ENCODE peak calls at places on chromosomes 11 and 22, in seven cellular contexts. S is pancreas; O is CD4-positive, CD25-positive, alpha-beta regulatory T cell; C is A549; X is AG09309; Q is psoas muscle; G is endothelial cell of umbilical vein. U is an unnamed sample.

GRCh38 chr22:45129703-45130524 is 33.8 kb upstream of the NUP50 start:
- DNase-seq in C (no peak), Q (no peak), S (no peak), O (peak), G (no peak), X (no peak), U (no peak)

GRCh38 chr11:68403424-68403823 is 57.1 kb upstream of the PPP6R3 start:
- DNase-seq in Q (no peak), O (no peak), G (no peak), S (no peak), C (no peak), X (no peak), U (no peak)

GRCh38 chr11:3093281-3094191 is 36.3 kb upstream of the CARS1 start:
- DNase-seq in Q (peak), X (no peak), S (no peak), C (no peak), O (no peak), G (no peak), U (no peak)

GRCh38 chr22:35977136-35977535 is 51.5 kb downstream of the RBFOX2 start:
- DNase-seq in S (no peak), X (no peak), C (no peak), O (no peak), Q (no peak), G (no peak), U (no peak)

GRCh38 chr11:85590848-85591483 is 36.2 kb downstream of the DLG2 start:
- DNase-seq in C (peak), O (peak), X (peak), S (no peak), G (no peak), Q (no peak), U (no peak)

GRCh38 chr11:41659990-41660389 is 200.5 kb upstream of the LRRC4C start:
- DNase-seq in Q (no peak), S (peak), C (no peak), X (no peak), O (no peak), G (no peak), U (no peak)

GRCh38 chr11:15662285-15662684 is 547.6 kb downstream of the INSC start:
- DNase-seq in S (no peak), Q (no peak), X (no peak), C (no peak), O (no peak), G (no peak), U (no peak)

GRCh38 chr11:44071157-44071556 is 5.1 kb downstream of the ACCS start:
- DNase-seq in X (no peak), S (no peak), G (no peak), C (no peak), O (no peak), Q (no peak), U (no peak)

GRCh38 chr11:95977534-95978174 is 53.7 kb upstream of the MTMR2 start:
- DNase-seq in G (peak), X (no peak), S (no peak), C (peak), Q (no peak), O (no peak), U (no peak)

GRCh38 chr11:111983187-111983986 is 41.8 kb upstream of the DLAT start:
- DNase-seq in S (peak), Q (no peak), O (no peak), G (peak), X (no peak), C (no peak), U (peak)

GRCh38 chr11:122116591-122116990 is 576 bp upstream of the BLID start:
- DNase-seq in O (no peak), C (no peak), G (no peak), Q (no peak), S (no peak), X (no peak), U (no peak)

GRCh38 chr11:109338131-109338530 is 83.9 kb upstream of the C11orf87 start:
- DNase-seq in O (no peak), G (no peak), S (no peak), Q (no peak), C (no peak), X (no peak), U (no peak)

GRCh38 chr11:105297463-105297862 is 157.9 kb upstream of the CARD18 start:
- DNase-seq in X (peak), Q (no peak), S (no peak), G (peak), O (peak), C (no peak), U (no peak)

GRCh38 chr11:116586392-116586791 is 186.4 kb downstream of the BUD13 start:
- DNase-seq in G (no peak), S (no peak), Q (no peak), C (no peak), O (no peak), X (no peak), U (no peak)

GRCh38 chr22:47858773-47859306 is 1096.4 kb downstream of the TBC1D22A start:
- DNase-seq in C (no peak), G (no peak), O (no peak), Q (no peak), X (no peak), S (no peak), U (no peak)

DNA sequence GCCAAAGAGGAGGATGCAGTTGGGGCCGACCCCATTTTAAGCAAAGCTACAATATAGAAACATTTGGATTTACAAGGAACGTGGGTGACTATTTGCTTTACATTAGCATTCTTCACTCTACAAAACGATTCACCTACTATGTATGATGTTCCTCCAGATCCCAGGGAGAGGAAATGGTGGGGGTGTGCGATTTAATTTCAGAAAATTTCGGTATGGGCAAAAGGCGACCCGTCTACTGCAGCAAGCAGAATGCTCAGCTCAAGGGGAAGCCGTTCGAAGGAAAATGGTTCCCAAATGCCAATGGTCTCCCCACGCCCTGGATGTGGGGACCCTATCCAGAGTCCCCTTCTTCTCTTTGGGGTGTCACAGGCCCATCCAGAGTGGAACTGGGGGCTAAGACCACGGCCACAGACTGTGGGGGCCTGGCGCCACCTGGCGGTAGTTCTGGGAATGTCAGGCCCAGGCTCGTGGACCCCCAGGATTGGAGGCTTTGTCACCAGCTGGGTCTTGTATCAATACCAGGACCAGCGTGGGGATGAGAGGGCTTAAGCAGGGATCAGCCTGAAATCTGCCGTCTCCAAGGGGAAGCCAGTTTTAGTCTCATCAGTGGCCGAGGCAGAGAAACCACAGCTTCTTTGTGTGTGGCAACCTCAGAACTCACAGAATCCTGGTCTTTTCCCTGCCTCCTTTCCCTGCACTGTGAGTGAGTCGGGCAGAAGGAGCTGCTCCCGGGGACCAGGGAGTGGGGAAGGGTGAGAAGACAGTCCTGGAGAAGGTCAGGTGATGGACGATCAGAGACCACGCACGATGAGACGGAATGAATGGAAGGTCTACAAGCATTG is 8.3 kb downstream of the LRRC10B start:
- DNase-seq in Q (no peak), G (peak), C (peak), O (peak), S (peak), X (no peak), U (no peak)
- H3K4me3 ChIP-seq in Q (no peak), G (no peak), C (no peak), O (peak), S (no peak), X (no peak), U (no peak)

GRCh38 chr11:119419834-119420492 is 3.0 kb downstream of the THY1 start:
- DNase-seq in Q (no peak), O (no peak), S (no peak), X (no peak), G (no peak), C (no peak), U (no peak)

GRCh38 chr11:119421941-119422504 is 949 bp downstream of the THY1 start:
- DNase-seq in X (no peak), Q (no peak), G (no peak), C (no peak), O (no peak), S (no peak), U (no peak)

GRCh38 chr11:119420631-119421030 is 2.3 kb downstream of the THY1 start:
- DNase-seq in C (no peak), X (no peak), G (no peak), O (no peak), Q (no peak), S (no peak), U (no peak)

GRCh38 chr11:119422505-119423416 is at the start of gene THY1:
- DNase-seq in O (no peak), G (no peak), S (no peak), X (no peak), Q (no peak), C (no peak), U (no peak)

DNA sequence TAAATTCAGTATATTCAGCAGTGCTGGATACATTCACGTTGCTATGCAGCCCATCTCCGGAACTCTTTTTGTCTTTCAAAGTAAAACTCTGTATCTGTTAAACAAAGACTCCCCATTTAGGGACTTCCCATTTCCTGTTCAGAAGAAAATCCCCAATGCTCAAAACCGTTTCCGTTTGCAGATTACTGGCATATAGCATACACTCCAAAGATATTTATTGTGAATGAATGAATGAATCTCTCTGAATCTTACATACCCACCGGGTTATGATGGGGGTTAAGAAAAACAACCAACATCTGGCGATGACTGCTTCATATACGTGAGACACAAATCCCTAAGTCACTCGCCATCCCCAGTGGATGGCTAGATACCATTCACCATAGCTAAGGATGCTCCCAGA is 1.6 kb downstream of the THY1 start:
- DNase-seq in O (no peak), S (no peak), G (no peak), Q (no peak), X (no peak), C (no peak), U (no peak)
- H3K4me3 ChIP-seq in O (no peak), S (no peak), G (no peak), Q (peak), X (peak), C (no peak), U (no peak)

GRCh38 chr11:46363031-46363407 is 15.8 kb downstream of the DGKZ start:
- DNase-seq in S (no peak), O (no peak), G (peak), Q (peak), X (no peak), C (no peak), U (no peak)

GRCh38 chr11:46362146-46363030 is 15.1 kb downstream of the DGKZ start:
- DNase-seq in S (no peak), C (no peak), G (no peak), O (no peak), X (no peak), Q (no peak), U (no peak)

GRCh38 chr11:46359936-46360335 is 12.7 kb downstream of the DGKZ start:
- DNase-seq in S (no peak), Q (no peak), C (no peak), O (no peak), G (no peak), X (no peak), U (no peak)

GRCh38 chr11:46360878-46361277 is 13.6 kb downstream of the DGKZ start:
- DNase-seq in X (no peak), C (no peak), G (no peak), O (peak), S (no peak), Q (no peak), U (no peak)

DNA sequence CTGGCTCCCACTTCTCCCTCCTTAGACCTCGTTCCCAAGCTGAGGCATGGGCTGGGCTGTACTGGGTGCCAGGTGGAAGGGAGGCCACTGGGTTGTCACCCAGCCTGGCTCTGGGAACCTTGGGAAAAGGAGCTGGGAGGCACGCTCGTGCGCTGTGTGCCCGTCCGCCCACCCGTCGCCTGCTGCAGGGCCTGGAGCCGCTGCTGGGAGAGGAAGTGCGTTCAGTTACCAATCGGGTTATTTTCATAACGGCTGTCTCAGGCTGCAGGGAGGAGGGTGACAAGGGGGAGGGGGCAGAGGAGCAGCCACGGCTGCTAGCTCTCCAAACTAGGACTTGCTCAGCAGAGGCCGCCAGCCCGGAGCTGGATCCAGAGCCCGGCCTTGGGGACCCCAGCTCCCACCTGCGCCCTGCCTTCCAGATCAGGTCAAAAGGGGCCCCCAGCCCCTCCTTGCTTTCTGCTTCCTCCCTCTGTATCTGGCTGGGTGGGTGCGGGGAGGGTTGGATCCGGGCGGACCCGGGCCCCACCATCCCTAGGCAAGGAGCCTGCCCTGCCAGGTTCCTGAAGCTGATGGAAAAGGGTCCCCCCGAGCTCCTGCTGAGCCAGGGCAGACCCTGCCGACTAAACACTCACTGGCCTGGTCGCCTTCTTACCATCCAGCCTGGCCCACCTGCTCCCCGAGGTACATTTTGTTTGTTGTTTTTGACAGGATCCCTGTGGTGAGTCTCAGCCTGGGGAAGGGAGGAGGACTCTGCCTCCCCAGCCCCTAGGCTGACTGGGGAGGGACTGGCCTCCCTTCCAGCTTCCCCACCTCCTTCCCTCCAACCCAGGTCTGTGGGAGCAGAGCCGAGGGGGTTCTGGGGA is 14.3 kb downstream of the DGKZ start:
- DNase-seq in O (peak), G (peak), C (no peak), X (no peak), Q (peak), S (no peak), U (no peak)
- H3K4me3 ChIP-seq in O (peak), G (no peak), C (no peak), X (no peak), Q (peak), S (no peak), U (no peak)

GRCh38 chr22:33897621-33897910 is 22.7 kb downstream of the LARGE1 start:
- DNase-seq in S (no peak), O (no peak), Q (no peak), C (no peak), X (no peak), G (no peak), U (no peak)
- H3K4me3 ChIP-seq in S (no peak), O (no peak), Q (no peak), C (no peak), X (no peak), G (no peak), U (no peak)

GRCh38 chr11:46719543-46720218 is 668 bp downstream of the F2 start:
- DNase-seq in X (no peak), G (no peak), O (no peak), C (no peak), S (no peak), Q (peak), U (no peak)

GRCh38 chr11:46719048-46719542 is at the start of gene F2:
- DNase-seq in C (no peak), S (no peak), G (no peak), Q (no peak), O (no peak), X (no peak), U (peak)

GRCh38 chr11:46721286-46721685 is 2.3 kb downstream of the F2 start:
- DNase-seq in X (no peak), O (no peak), G (no peak), C (no peak), S (no peak), Q (no peak), U (no peak)

GRCh38 chr11:46722566-46723358 is 3.7 kb downstream of the F2 start:
- DNase-seq in C (no peak), X (no peak), G (no peak), S (no peak), Q (no peak), O (no peak), U (no peak)

DNA sequence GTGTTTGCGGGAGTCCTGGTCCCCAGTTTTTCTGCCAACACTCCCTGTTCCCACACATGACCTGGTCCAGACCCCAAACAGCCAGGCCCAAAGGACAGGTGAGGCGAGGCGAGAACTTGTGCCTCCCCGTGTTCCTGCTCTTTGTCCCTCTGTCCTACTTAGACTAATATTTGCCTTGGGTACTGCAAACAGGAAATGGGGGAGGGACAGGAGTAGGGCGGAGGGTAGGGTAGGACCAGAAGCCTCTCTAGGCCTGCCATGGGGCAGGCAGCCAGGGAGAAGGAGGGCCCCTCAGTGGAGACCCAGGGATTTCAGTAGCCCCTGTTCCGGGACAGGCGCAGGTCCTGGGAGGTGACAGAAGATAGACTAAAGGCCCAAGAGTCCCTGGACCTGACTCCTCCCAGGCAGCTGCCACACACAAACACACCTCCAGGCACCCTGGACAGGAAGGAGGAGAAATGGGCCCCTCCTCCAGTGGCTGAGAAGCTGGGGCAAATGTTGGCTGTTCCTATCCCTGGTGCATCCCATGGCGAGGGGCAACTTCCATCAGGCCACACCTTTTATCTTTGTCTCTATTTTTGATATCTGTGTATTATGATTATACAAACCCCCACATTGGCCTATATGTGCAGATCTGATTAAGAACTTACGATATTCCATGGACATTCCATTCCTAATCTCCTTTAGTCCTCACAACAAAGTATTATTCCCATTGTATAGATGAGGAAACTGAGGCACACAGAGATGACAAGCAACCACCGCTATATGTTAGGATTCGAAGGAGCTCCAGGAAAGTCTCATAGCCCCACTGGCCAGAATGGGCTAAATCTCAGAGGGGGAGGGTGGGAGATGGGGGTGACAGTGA is 626 bp upstream of the F2 start:
- DNase-seq in O (peak), S (no peak), C (peak), G (no peak), X (no peak), Q (no peak), U (peak)
- H3K4me3 ChIP-seq in O (no peak), S (no peak), C (no peak), G (no peak), X (no peak), Q (no peak), U (no peak)

GRCh38 chr22:46390652-46391301 is 55.3 kb downstream of the TRMU start:
- DNase-seq in S (peak), G (peak), Q (peak), C (no peak), X (peak), O (no peak), U (peak)
- H3K4me3 ChIP-seq in S (no peak), G (no peak), Q (peak), C (no peak), X (peak), O (no peak), U (no peak)

DNA sequence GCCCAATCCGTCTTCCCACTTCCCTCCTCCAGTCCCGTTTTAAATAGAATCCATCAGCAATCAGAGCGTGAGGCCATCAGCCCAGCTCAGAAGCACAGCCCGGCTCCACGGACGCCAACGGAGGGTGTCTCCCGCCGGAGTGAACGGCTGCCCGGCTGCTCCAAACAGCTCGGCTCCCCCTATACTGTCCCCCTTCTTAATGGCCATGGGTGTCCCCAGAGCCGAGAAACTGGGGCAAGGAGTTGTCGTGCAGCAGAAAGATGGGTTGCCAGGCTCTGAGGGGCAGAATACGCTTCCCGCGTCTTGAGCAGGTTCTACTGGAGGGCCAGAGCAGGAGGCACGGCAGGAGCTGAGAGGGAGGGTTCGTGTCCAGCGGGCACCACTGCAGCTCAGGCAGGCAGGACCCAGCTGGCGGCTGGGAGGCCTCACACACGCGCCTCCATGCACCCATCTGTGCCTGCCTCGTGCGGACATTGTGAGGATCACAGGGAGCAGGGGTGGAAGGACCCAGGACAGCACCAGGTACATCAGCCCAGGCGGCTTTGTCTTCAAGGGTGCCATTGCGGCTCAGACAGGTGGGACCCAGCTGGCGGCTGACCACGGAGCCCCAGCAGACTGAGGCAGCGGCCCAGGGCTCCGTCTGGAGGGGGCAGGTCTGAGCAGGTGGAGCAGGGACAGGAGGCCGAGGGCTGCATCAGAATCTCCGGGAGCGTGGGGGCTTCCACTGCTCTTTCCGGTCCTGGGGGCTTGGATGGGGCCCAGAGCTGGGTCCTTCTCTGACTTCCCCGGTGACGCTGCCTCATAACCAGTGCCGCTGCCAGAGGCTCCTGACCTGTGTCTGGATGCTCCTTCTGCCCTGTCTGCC is 882.7 kb downstream of the BRD1 start:
- DNase-seq in X (no peak), Q (no peak), S (no peak), O (no peak), G (no peak), C (no peak), U (no peak)
- H3K4me3 ChIP-seq in X (no peak), Q (no peak), S (no peak), O (no peak), G (no peak), C (no peak), U (no peak)

U was measured in Caco-2.